ENCODE peak calls at places on chromosomes 7 and 10, in five cellular contexts. W, N, E, B and J are unnamed samples.

GRCh38 chr10:132311338-132311939 is 3.7 kb upstream of the STK32C start:
- DNase-seq in W (peak), N (no peak), E (no peak), B (no peak), J (no peak)

GRCh38 chr10:73534857-73535256 is 39.0 kb upstream of the PPP3CB start:
- DNase-seq in W (no peak), N (no peak), E (no peak), B (no peak), J (no peak)

GRCh38 chr10:133195611-133196010 is 34.4 kb upstream of the UTF1 start:
- DNase-seq in W (no peak), N (no peak), E (peak), B (no peak), J (no peak)

GRCh38 chr10:74831518-74832120 is 5.2 kb downstream of the KAT6B start:
- DNase-seq in W (no peak), N (no peak), E (no peak), B (no peak), J (no peak)

GRCh38 chr7:113015038-113015645 is 71.5 kb downstream of the GPR85 start:
- DNase-seq in W (no peak), N (no peak), E (no peak), B (no peak), J (no peak)

GRCh38 chr7:113891828-113892227 is 27.0 kb downstream of the PPP1R3A start:
- DNase-seq in W (no peak), N (no peak), E (no peak), B (no peak), J (no peak)

GRCh38 chr10:3409928-3410327 is 237.3 kb upstream of the PITRM1 start:
- DNase-seq in W (no peak), N (no peak), E (no peak), B (no peak), J (no peak)

GRCh38 chr10:70193391-70193844 is 23.1 kb upstream of the SAR1A start:
- DNase-seq in W (no peak), N (no peak), E (peak), B (no peak), J (no peak)

GRCh38 chr7:88758355-88759215 is 915 bp upstream of the ZNF804B start:
- DNase-seq in W (peak), N (no peak), E (peak), B (no peak), J (no peak)

GRCh38 chr10:43226851-43227845 is 39.7 kb downstream of the RASGEF1A start:
- DNase-seq in W (peak), N (peak), E (peak), B (no peak), J (no peak)

GRCh38 chr10:11874568-11875182 is 51.5 kb downstream of the PROSER2 start:
- DNase-seq in W (peak), N (no peak), E (peak), B (no peak), J (no peak)

GRCh38 chr7:158470336-158470735 is 117.3 kb downstream of the PTPRN2 start:
- DNase-seq in W (no peak), N (no peak), E (no peak), B (no peak), J (no peak)

GRCh38 chr10:132410779-132411532 is 14.0 kb downstream of the PWWP2B start:
- DNase-seq in W (peak), N (no peak), E (no peak), B (no peak), J (no peak)

GRCh38 chr10:122140477-122140902 is 130.6 kb upstream of the BTBD16 start:
- DNase-seq in W (no peak), N (no peak), E (no peak), B (peak), J (no peak)

GRCh38 chr10:50322075-50322474 is 70.8 kb upstream of the ASAH2 start:
- DNase-seq in W (no peak), N (no peak), E (no peak), B (no peak), J (no peak)

GRCh38 chr10:70587045-70587658 is 15.4 kb downstream of the PRF1 start:
- DNase-seq in W (no peak), N (no peak), E (no peak), B (no peak), J (no peak)

GRCh38 chr10:4981722-4982471 is 18.7 kb downstream of the AKR1C1 start:
- DNase-seq in W (peak), N (peak), E (peak), B (peak), J (no peak)

GRCh38 chr10:64458341-64458740 is 937.1 kb downstream of the REEP3 start:
- DNase-seq in W (no peak), N (no peak), E (no peak), B (no peak), J (no peak)

GRCh38 chr7:41977165-41977651 is 259.8 kb downstream of the GLI3 start:
- DNase-seq in W (peak), N (no peak), E (no peak), B (no peak), J (no peak)

GRCh38 chr10:15245530-15245929 is 77.0 kb upstream of the NMT2 start:
- DNase-seq in W (no peak), N (no peak), E (no peak), B (no peak), J (no peak)

GRCh38 chr10:67793313-67793712 is 44.7 kb downstream of the DNAJC12 start:
- DNase-seq in W (no peak), N (no peak), E (no peak), B (no peak), J (no peak)

GRCh38 chr7:132557489-132558044 is 18.7 kb downstream of the PLXNA4 start:
- DNase-seq in W (no peak), N (no peak), E (no peak), B (no peak), J (no peak)

GRCh38 chr10:33665512-33665911 is 331.0 kb upstream of the NRP1 start:
- DNase-seq in W (no peak), N (no peak), E (no peak), B (peak), J (no peak)

GRCh38 chr10:88725798-88726197 is 19.7 kb downstream of the LIPK start:
- DNase-seq in W (no peak), N (no peak), E (no peak), B (no peak), J (no peak)

GRCh38 chr10:114629083-114629823 is 28.8 kb downstream of the ABLIM1 start:
- DNase-seq in W (no peak), N (no peak), E (no peak), B (no peak), J (no peak)
- H3K4me3 ChIP-seq in W (no peak), N (no peak), E (peak), B (no peak), J (no peak)

GRCh38 chr10:119253433-119254174 is 46.2 kb downstream of the GRK5 start:
- DNase-seq in W (peak), N (peak), E (peak), B (peak), J (no peak)
- H3K4me3 ChIP-seq in W (no peak), N (no peak), E (no peak), B (no peak), J (no peak)

GRCh38 chr10:114683593-114683992 is 25.5 kb upstream of the ABLIM1 start:
- DNase-seq in W (no peak), N (no peak), E (no peak), B (no peak), J (no peak)
- H3K4me3 ChIP-seq in W (no peak), N (no peak), E (peak), B (no peak), J (peak)

GRCh38 chr10:100709146-100709545 is 36.2 kb upstream of the PAX2 start:
- DNase-seq in W (no peak), N (no peak), E (no peak), B (no peak), J (no peak)
- H3K4me3 ChIP-seq in W (no peak), N (no peak), E (no peak), B (no peak), J (no peak)

GRCh38 chr7:4682621-4683042 is 537 bp downstream of the FOXK1 start:
- DNase-seq in W (peak), N (peak), E (peak), B (no peak), J (no peak)
- H3K4me3 ChIP-seq in W (peak), N (peak), E (peak), B (peak), J (peak)

GRCh38 chr10:126904493-126904806 is 778 bp upstream of the DOCK1 start:
- DNase-seq in W (no peak), N (no peak), E (no peak), B (no peak), J (no peak)
- H3K4me3 ChIP-seq in W (no peak), N (peak), E (peak), B (peak), J (peak)

GRCh38 chr7:28739826-28740225 is 218.3 kb downstream of the TRIL start:
- DNase-seq in W (no peak), N (no peak), E (no peak), B (no peak), J (no peak)
- H3K4me3 ChIP-seq in W (no peak), N (no peak), E (no peak), B (no peak), J (no peak)

DNA sequence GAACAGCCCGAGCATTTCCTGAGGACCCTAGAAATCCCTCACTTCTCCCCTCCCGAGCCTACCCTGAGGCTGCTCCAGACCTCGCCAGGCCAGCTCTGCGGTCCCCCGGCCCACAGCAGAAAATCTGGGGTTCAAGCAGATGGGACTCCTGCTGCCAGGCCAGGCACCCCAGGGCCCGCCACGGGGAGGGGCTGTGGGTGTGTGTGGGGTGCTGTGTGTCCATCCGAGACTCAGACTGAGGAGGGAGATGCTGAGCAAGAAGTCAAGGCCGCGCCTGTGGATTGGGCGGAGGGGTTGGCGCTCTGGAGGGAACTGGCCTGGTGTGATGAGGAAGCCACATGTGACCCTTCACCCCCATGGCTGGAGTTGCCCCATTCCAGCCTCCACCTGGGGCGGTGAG is 51.1 kb downstream of the YKT6 start:
- DNase-seq in W (no peak), N (no peak), E (no peak), B (no peak), J (no peak)
- H3K4me3 ChIP-seq in W (no peak), N (no peak), E (no peak), B (no peak), J (no peak)

GRCh38 chr7:147496209-147496608 is 1094.4 kb upstream of the C7orf33 start:
- DNase-seq in W (no peak), N (no peak), E (no peak), B (no peak), J (no peak)

GRCh38 chr7:147498081-147498480 is 1092.5 kb upstream of the C7orf33 start:
- DNase-seq in W (no peak), N (no peak), E (no peak), B (no peak), J (no peak)

GRCh38 chr7:147492621-147493020 is 1097.9 kb upstream of the C7orf33 start:
- DNase-seq in W (no peak), N (no peak), E (no peak), B (peak), J (no peak)

DNA sequence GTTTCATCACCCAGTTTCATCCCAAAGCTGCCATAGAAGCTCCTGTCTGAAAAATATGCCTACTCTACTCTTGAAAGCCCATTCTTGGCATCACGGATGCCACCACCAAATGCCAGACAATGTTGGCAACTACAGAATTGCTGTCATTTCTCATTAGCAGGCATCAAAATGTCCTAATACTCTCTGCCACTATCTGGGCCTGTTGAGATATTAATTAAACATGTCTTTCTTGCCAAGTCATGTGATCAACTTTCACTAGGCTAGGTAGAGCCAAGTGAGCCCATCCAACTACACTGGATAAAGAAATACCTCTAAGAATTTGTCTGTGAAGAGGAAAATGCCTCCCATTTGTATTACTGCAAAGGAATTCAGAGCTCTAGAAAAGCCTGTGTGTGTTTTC is 1093.3 kb upstream of the C7orf33 start:
- DNase-seq in W (no peak), N (no peak), E (no peak), B (no peak), J (no peak)
- H3K4me3 ChIP-seq in W (no peak), N (no peak), E (no peak), B (no peak), J (no peak)

GRCh38 chr10:25061711-25062455 is 45.5 kb downstream of the THNSL1 start:
- DNase-seq in W (no peak), N (no peak), E (no peak), B (no peak), J (no peak)
- H3K4me3 ChIP-seq in W (no peak), N (peak), E (no peak), B (no peak), J (no peak)